ENCODE peak calls at places on chromosomes 5 and 9, in seven cellular contexts. F is A549, M is PC-3, Z is tibial artery, D is ascending aorta, Y is adrenal gland, P is astrocyte. G is an unnamed sample.

GRCh38 chr5:173324115-173325001 is 3.9 kb downstream of the STC2 start:
- DNase-seq in F (no peak), M (no peak), Z (peak; percentile 91), D (peak; percentile 79), Y (peak; percentile 77), P (peak; percentile 68), G (no peak)

GRCh38 chr5:61159841-61160240 is 2.4 kb downstream of the SMIM15 start:
- DNase-seq in F (no peak), M (no peak), Z (no peak), D (no peak), Y (no peak), P (no peak), G (no peak)

GRCh38 chr9:116716441-116716840 is 29.3 kb downstream of the TRIM32 start:
- DNase-seq in F (no peak), M (no peak), Z (no peak), D (no peak), Y (no peak), P (no peak), G (no peak)

GRCh38 chr9:14907360-14907685 is 2.9 kb downstream of the FREM1 start:
- DNase-seq in F (no peak), M (no peak), Z (no peak), D (no peak), Y (no peak), P (no peak), G (no peak)

GRCh38 chr5:119239119-119239417 is 116.8 kb upstream of the TNFAIP8 start:
- DNase-seq in F (no peak), M (no peak), Z (no peak), D (no peak), Y (no peak), P (no peak), G (no peak)

GRCh38 chr5:124576848-124577409 is 169.5 kb downstream of the ZNF608 start:
- DNase-seq in F (no peak), M (no peak), Z (no peak), D (no peak), Y (no peak), P (no peak), G (no peak)

GRCh38 chr5:176793736-176794135 is 16.6 kb upstream of the UNC5A start:
- DNase-seq in F (no peak), M (peak; percentile 33), Z (no peak), D (no peak), Y (peak; percentile 65), P (no peak), G (no peak)

GRCh38 chr9:115008536-115008935 is 78.1 kb upstream of the TNFSF8 start:
- DNase-seq in F (peak; percentile 51), M (peak; percentile 78), Z (no peak), D (no peak), Y (no peak), P (peak; percentile 95), G (no peak)

GRCh38 chr9:16213781-16214515 is 656.5 kb downstream of the BNC2 start:
- DNase-seq in F (peak; percentile 81), M (peak; percentile 93), Z (peak; percentile 87), D (peak; percentile 86), Y (peak; percentile 81), P (peak; percentile 99), G (peak; percentile 54)

GRCh38 chr9:27792971-27793689 is 219.8 kb upstream of the C9orf72 start:
- DNase-seq in F (no peak), M (no peak), Z (no peak), D (no peak), Y (no peak), P (no peak), G (no peak)

GRCh38 chr9:98882569-98882923 is 61.2 kb upstream of the COL15A1 start:
- DNase-seq in F (no peak), M (no peak), Z (no peak), D (peak; percentile 34), Y (peak; percentile 27), P (no peak), G (no peak)

GRCh38 chr5:71695561-71695960 is 23.5 kb upstream of the CARTPT start:
- DNase-seq in F (peak; percentile 22), M (no peak), Z (no peak), D (no peak), Y (no peak), P (peak; percentile 8), G (no peak)

GRCh38 chr5:40521925-40522324 is 157.8 kb upstream of the PTGER4 start:
- DNase-seq in F (no peak), M (no peak), Z (no peak), D (no peak), Y (no peak), P (no peak), G (no peak)

GRCh38 chr5:137332296-137332695 is 166.8 kb downstream of the SPOCK1 start:
- DNase-seq in F (no peak), M (no peak), Z (no peak), D (no peak), Y (peak; percentile 58), P (no peak), G (no peak)

GRCh38 chr9:34381323-34381722 is 4.6 kb upstream of the MYORG start:
- DNase-seq in F (no peak), M (no peak), Z (no peak), D (no peak), Y (no peak), P (no peak), G (no peak)
- H3K4me3 ChIP-seq in F (peak overlapping the region; percentile 52), M (no peak overlapping the region), Z (peak overlapping the region; percentile 55), D (peak overlapping the region; percentile 62), Y (no peak overlapping the region), P (peak overlapping the region; percentile 61), G (peak overlapping the region; percentile 71)

DNA sequence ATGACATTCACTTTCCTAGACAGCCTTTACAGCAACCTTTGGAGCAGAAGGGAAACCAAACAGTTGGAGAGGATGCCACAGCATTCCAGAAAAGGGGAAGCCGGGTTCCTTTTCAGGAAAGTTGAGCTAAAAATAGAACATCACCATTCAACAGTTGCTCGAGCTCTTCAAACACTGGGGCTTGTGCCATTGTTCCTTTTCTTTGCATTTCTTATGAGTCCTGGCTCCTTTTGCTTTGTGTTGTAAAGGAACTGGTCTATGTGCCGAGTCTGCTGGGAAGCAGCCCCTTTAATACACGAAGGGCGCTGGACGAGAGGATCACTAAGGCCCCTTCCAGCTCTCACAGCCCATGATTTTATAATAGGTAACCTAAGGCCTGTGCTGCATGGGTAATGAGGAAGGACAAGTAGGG is 23.3 kb downstream of the IQGAP2 start:
- DNase-seq in F (no peak), M (no peak), Z (no peak), D (no peak), Y (no peak), P (no peak), G (no peak)
- H3K27ac ChIP-seq in F (no peak overlapping the region), M (no peak overlapping the region), Z (no peak overlapping the region), D (no peak overlapping the region), Y (no peak overlapping the region), P (no peak overlapping the region), G (no peak overlapping the region)

GRCh38 chr9:130579738-130580463 is 524 bp downstream of the FUBP3 start:
- DNase-seq in F (no peak), M (no peak), Z (no peak), D (no peak), Y (peak; percentile 52), P (no peak), G (no peak)
- TF ChIP-seq CTCF in F (no peak), M (no peak), Z (no peak), D (no peak), Y (no peak), P (no peak), G (no peak)

GRCh38 chr5:171315386-171315891 is 6.4 kb downstream of the TLX3 start:
- DNase-seq in F (no peak), M (no peak), Z (peak; percentile 53), D (peak; percentile 62), Y (no peak), P (no peak), G (no peak)

GRCh38 chr5:171317225-171317624 is 8.2 kb downstream of the TLX3 start:
- DNase-seq in F (no peak), M (no peak), Z (peak; percentile 16), D (no peak), Y (peak; percentile 58), P (no peak), G (no peak)

GRCh38 chr5:171316258-171317121 is 7.4 kb downstream of the TLX3 start:
- DNase-seq in F (no peak), M (no peak), Z (peak; percentile 56), D (peak; percentile 49), Y (no peak), P (no peak), G (no peak)

GRCh38 chr5:171314728-171315385 is 5.8 kb downstream of the TLX3 start:
- DNase-seq in F (no peak), M (no peak), Z (peak; percentile 60), D (peak; percentile 60), Y (no peak), P (no peak), G (no peak)

GRCh38 chr5:171315925-171316257 is 6.8 kb downstream of the TLX3 start:
- DNase-seq in F (no peak), M (no peak), Z (peak; percentile 51), D (no peak), Y (no peak), P (no peak), G (no peak)
- H3K4me3 ChIP-seq in F (no peak overlapping the region), M (no peak overlapping the region), Z (peak overlapping the region; percentile 45), D (peak overlapping the region; percentile 53), Y (no peak overlapping the region), P (no peak overlapping the region), G (peak overlapping the region; percentile 30)

DNA sequence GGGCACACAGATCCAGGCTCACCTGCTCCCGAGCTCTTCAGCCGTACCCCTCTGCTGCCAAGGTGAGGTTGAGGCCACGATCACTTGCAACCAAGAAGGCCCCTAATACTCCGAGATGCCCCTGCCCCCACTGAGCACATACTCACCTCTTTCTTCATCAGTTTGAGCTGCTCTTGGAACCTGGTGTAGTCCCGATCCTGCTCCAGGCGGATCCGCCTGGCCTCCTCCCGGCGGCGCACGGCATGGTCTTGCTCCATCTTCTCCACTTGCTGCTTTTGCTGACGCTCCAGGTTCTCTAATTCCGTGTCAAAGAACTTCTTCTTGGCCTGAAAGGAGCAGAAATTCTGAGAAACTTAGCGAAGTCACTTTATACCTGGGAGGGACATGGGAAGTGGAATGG is 75.7 kb upstream of the FBXW11 start:
- DNase-seq in F (no peak), M (no peak), Z (no peak), D (no peak), Y (no peak), P (no peak), G (no peak)
- H3K27ac ChIP-seq in F (no peak overlapping the region), M (no peak overlapping the region), Z (no peak overlapping the region), D (no peak overlapping the region), Y (no peak overlapping the region), P (no peak overlapping the region), G (no peak overlapping the region)

GRCh38 chr5:171419663-171420428 is 399 bp downstream of the FGF18 start:
- DNase-seq in F (peak; percentile 43), M (no peak), Z (peak; percentile 67), D (no peak), Y (peak; percentile 51), P (peak; percentile 23), G (no peak)
- TF ChIP-seq CTCF in F (no peak), M (no peak), Z (no peak), D (no peak), Y (no peak), P (no peak), G (no peak)